ENCODE peak calls at places on chromosomes 13 and 19, in four cellular contexts. T, D, E and Q are unnamed samples.

GRCh38 chr19:19461671-19462622 is 53.4 kb downstream of the TSSK6 start:
- DNase-seq in D (no peak), E (peak; percentile 58), T (no peak), Q (peak; percentile 87)

GRCh38 chr13:63731896-63732295 is 2316.2 kb upstream of the PCDH20 start:
- DNase-seq in D (no peak), T (peak; percentile 3), E (no peak), Q (no peak)

GRCh38 chr13:62119739-62120700 is 704.4 kb upstream of the PCDH20 start:
- DNase-seq in T (no peak), E (no peak), D (no peak), Q (no peak)

GRCh38 chr19:43743059-43743458 is 11.7 kb downstream of the SMG9 start:
- DNase-seq in T (no peak), D (no peak), E (no peak), Q (no peak)

GRCh38 chr19:49432141-49433073 is 7.2 kb downstream of the GFY start:
- DNase-seq in T (no peak), E (no peak), D (no peak), Q (no peak)

GRCh38 chr13:20702530-20702929 is 969 bp upstream of the IL17D start:
- DNase-seq in D (no peak), E (no peak), T (no peak), Q (no peak)

GRCh38 chr13:109743706-109744453 is 42.5 kb downstream of the IRS2 start:
- DNase-seq in D (no peak), E (no peak), T (no peak), Q (no peak)

GRCh38 chr13:73772449-73773186 is 361.6 kb downstream of the KLF12 start:
- DNase-seq in T (no peak), E (no peak), D (no peak), Q (no peak)

GRCh38 chr19:1259206-1259872 is 9.8 kb upstream of the CIRBP start:
- DNase-seq in T (peak; percentile 96), E (peak; percentile 91), D (no peak), Q (peak; percentile 73)

GRCh38 chr19:10432736-10433130 is 12.4 kb downstream of the PDE4A start:
- DNase-seq in T (no peak), E (no peak), D (no peak), Q (peak; percentile 59)

GRCh38 chr13:81639984-81640582 is 1299.2 kb upstream of the SPRY2 start:
- DNase-seq in D (no peak), E (no peak), T (no peak), Q (peak; percentile 12)

GRCh38 chr13:33272531-33273124 is 12.9 kb downstream of the STARD13 start:
- DNase-seq in T (no peak), E (no peak), D (no peak), Q (peak; percentile 71)

GRCh38 chr19:9644472-9644871 is 23.4 kb upstream of the ZNF561 start:
- DNase-seq in E (no peak), D (no peak), T (no peak), Q (no peak)

GRCh38 chr13:62779146-62779545 is 1363.5 kb upstream of the PCDH20 start:
- DNase-seq in D (no peak), T (no peak), E (no peak), Q (no peak)

GRCh38 chr13:48398450-48399095 is 14.3 kb downstream of the LPAR6 start:
- DNase-seq in E (no peak), T (no peak), D (no peak), Q (no peak)

GRCh38 chr19:27794444-27795042 is 1418.4 kb downstream of the UQCRFS1 start:
- DNase-seq in D (no peak), T (no peak), E (no peak), Q (no peak)

GRCh38 chr13:90632184-90632583 is 715.3 kb upstream of the MIR17HG start:
- DNase-seq in E (no peak), T (no peak), D (no peak), Q (no peak)

GRCh38 chr19:5623397-5624153 is 692 bp downstream of the SAFB start:
- DNase-seq in E (no peak), D (no peak), T (no peak), Q (peak; percentile 20)

GRCh38 chr19:56811480-56811879 is 29.0 kb downstream of the PEG3 start:
- DNase-seq in D (no peak), T (no peak), E (no peak), Q (no peak)

GRCh38 chr13:94761407-94761806 is 49.1 kb upstream of the SOX21 start:
- DNase-seq in T (no peak), E (no peak), D (no peak), Q (no peak)

GRCh38 chr13:74299688-74300087 is 165.5 kb upstream of the KLF12 start:
- DNase-seq in E (no peak), T (no peak), D (no peak), Q (no peak)

GRCh38 chr13:97278395-97279078 is 56.4 kb downstream of the MBNL2 start:
- DNase-seq in D (no peak), E (no peak), T (no peak), Q (no peak)

GRCh38 chr19:49593233-49594113 is 2.5 kb downstream of the PRR12 start:
- DNase-seq in D (peak; percentile 93), T (peak; percentile 99), E (peak; percentile 94), Q (peak; percentile 92)

GRCh38 chr13:108270442-108270841 is 924 bp downstream of the TNFSF13B start:
- DNase-seq in D (no peak), T (no peak), E (peak; percentile 21), Q (no peak)

GRCh38 chr13:88068316-88068715 is 397.1 kb downstream of the SLITRK5 start:
- DNase-seq in D (no peak), T (no peak), E (no peak), Q (no peak)

GRCh38 chr13:42876810-42877550 is 95.6 kb downstream of the FAM216B start:
- DNase-seq in T (no peak), D (no peak), E (no peak), Q (no peak)

GRCh38 chr19:36040495-36040894 is 7.8 kb upstream of the CLIP3 start:
- DNase-seq in T (no peak), E (no peak), D (no peak), Q (no peak)

GRCh38 chr19:31560021-31560770 is 211.0 kb upstream of the TSHZ3 start:
- DNase-seq in T (peak; percentile 75), E (no peak), D (no peak), Q (no peak)

GRCh38 chr13:47066261-47066660 is 169.4 kb upstream of the HTR2A start:
- DNase-seq in D (no peak), E (no peak), T (no peak), Q (no peak)

GRCh38 chr19:2277138-2277537 is 4.8 kb downstream of the PEAK3 start:
- DNase-seq in T (no peak), E (no peak), D (no peak), Q (no peak)
- TF ChIP-seq POLR2A in T (no peak), E (no peak), D (no peak), Q (no peak)

GRCh38 chr19:12294308-12295158 is at the start of gene ZNF44:
- DNase-seq in D (peak; percentile 99), T (peak; percentile 100), E (peak; percentile 99), Q (peak; percentile 100)
- TF ChIP-seq POLR2A in D (peak; percentile 62), T (no peak), E (peak; percentile 85), Q (peak; percentile 72)

DNA sequence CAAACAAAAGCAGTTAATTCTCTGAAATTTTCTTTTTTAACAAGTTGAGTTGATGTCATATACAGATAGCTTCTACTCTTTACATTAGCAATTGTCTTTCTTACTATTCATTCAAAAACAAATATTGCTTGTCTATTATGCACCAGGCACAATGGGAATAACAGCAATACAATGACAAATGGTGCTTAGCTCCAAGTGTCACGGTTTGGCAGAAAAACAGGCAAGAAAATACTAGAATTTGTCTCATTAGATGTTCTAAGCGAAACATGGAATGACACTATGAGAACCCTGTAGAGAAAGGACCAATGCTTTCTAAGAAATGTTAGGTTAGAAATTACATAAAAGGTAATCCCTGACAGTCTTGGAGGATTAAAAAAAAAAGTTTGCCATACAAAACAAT is 187.6 kb downstream of the PCDH9 start:
- DNase-seq in T (no peak), D (no peak), E (no peak), Q (no peak)
- TF ChIP-seq POLR2A in T (no peak), D (no peak), E (no peak), Q (no peak)

GRCh38 chr19:17861542-17862402 is 2.1 kb downstream of the RPL18A start:
- DNase-seq in E (no peak), T (no peak), D (no peak), Q (no peak)
- TF ChIP-seq POLR2A in E (no peak), T (no peak), D (no peak), Q (no peak)

GRCh38 chr19:6768236-6768785 is 1.1 kb upstream of the SH2D3A start:
- DNase-seq in T (no peak), D (no peak), E (no peak), Q (no peak)

GRCh38 chr19:6766357-6767080 is 716 bp downstream of the SH2D3A start:
- DNase-seq in E (no peak), T (no peak), D (no peak), Q (no peak)

GRCh38 chr19:6767081-6767356 is 216 bp downstream of the SH2D3A start:
- DNase-seq in E (no peak), D (no peak), T (no peak), Q (no peak)

GRCh38 chr19:6767357-6768235 is at the start of gene SH2D3A:
- DNase-seq in E (peak; percentile 96), T (peak; percentile 97), D (no peak), Q (peak; percentile 95)

DNA sequence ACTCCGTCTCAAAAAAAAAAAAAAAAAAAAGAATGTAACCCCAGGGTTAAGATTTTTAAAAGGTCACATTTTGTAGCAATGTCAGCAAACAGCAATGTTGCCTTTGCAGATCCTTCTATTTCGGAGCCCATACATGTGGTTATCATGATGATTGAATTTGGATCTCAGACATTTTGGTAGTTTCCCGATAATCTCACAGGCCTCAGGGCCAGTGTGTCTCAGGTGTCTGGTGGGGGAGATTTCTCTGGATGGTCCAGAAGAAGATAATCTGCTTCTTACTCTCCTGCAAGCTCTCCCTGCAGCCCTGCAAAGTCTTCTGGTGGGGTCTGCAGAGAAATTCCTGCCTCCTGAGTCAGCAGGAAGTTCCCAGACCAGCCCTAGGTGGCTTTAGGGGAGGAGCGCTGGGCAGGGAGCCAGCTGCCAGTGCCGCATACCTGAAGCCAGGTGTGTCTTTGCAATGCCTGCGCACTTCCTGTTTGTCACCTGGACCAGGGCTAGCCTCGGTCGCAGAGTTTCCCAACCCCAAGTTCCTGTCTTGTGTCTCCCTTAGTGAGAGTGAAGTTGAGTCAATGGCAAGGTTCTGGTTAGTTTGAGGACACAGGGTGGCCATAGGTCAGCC is 1.4 kb downstream of the SH2D3A start:
- DNase-seq in D (no peak), T (peak; percentile 94), E (peak; percentile 97), Q (peak; percentile 99)
- TF ChIP-seq POLR2A in D (no peak), T (no peak), E (peak; percentile 41), Q (peak; percentile 96)

GRCh38 chr13:45332831-45333219 is 8.2 kb downstream of the TPT1 start:
- DNase-seq in T (no peak), E (no peak), D (no peak), Q (no peak)
- TF ChIP-seq POLR2A in T (no peak), E (no peak), D (no peak), Q (no peak)

GRCh38 chr19:4337906-4338440 is 654 bp downstream of the STAP2 start:
- DNase-seq in D (no peak), E (peak; percentile 41), T (peak; percentile 88), Q (peak; percentile 56)
- TF ChIP-seq POLR2A in D (no peak), E (no peak), T (no peak), Q (no peak)

GRCh38 chr19:4064073-4064550 is 2.6 kb downstream of the ZBTB7A start:
- DNase-seq in E (peak; percentile 24), D (no peak), T (no peak), Q (peak; percentile 52)
- TF ChIP-seq POLR2A in E (peak; percentile 8), D (no peak), T (no peak), Q (peak; percentile 63)

GRCh38 chr19:16660763-16661479 is at the start of gene TMEM38A:
- DNase-seq in T (peak; percentile 86), D (no peak), E (peak; percentile 71), Q (peak; percentile 41)
- TF ChIP-seq POLR2A in T (no peak), D (no peak), E (no peak), Q (peak; percentile 27)